ENCODE peak calls at places on chromosomes 4 and X, in five cellular contexts. P, L, N, A and S are unnamed samples.

GRCh38 chr4:169208516-169208915 is 62.2 kb downstream of the SH3RF1 start:
- DNase-seq in P (no peak), A (no peak), L (no peak), N (no peak), S (no peak)

GRCh38 chr4:42341518-42342026 is 55.7 kb upstream of the SHISA3 start:
- DNase-seq in P (no peak), A (no peak), N (no peak), L (no peak), S (no peak)

GRCh38 chrX:109190542-109190941 is 291.3 kb downstream of the GUCY2F start:
- DNase-seq in P (no peak), N (no peak), L (no peak), A (no peak), S (no peak)

GRCh38 chr4:38788327-38788726 is 5.5 kb upstream of the TLR10 start:
- DNase-seq in A (no peak), P (no peak), L (no peak), N (no peak), S (no peak)

GRCh38 chr4:20106926-20107325 is 144.8 kb upstream of the SLIT2 start:
- DNase-seq in P (no peak), N (no peak), A (no peak), L (no peak), S (no peak)

GRCh38 chr4:47118192-47118879 is 87.0 kb downstream of the GABRB1 start:
- DNase-seq in P (no peak), L (no peak), A (no peak), N (no peak), S (no peak)

GRCh38 chr4:169640261-169640880 is 20.0 kb downstream of the CLCN3 start:
- DNase-seq in N (no peak), A (no peak), L (no peak), P (no peak), S (no peak)

GRCh38 chr4:165464813-165465381 is 86.1 kb downstream of the CPE start:
- DNase-seq in P (peak; percentile 22), L (no peak), A (no peak), N (no peak), S (no peak)

GRCh38 chr4:57102050-57102564 is 8.1 kb downstream of the IGFBP7 start:
- DNase-seq in A (no peak), P (peak; percentile 75), N (no peak), L (no peak), S (no peak)

GRCh38 chr4:187491959-187492358 is 503.6 kb upstream of the ZFP42 start:
- DNase-seq in A (no peak), L (no peak), P (no peak), N (no peak), S (no peak)

GRCh38 chrX:111100191-111100590 is 4.2 kb downstream of the PAK3 start:
- DNase-seq in N (peak; percentile 65), P (peak; percentile 26), L (peak; percentile 21), A (no peak), S (no peak)

GRCh38 chrX:82816572-82816971 is 691.5 kb upstream of the POU3F4 start:
- DNase-seq in P (no peak), N (no peak), L (no peak), A (no peak), S (no peak)

GRCh38 chr4:180617203-180617602 is 1626.0 kb upstream of the TENM3 start:
- DNase-seq in A (no peak), P (no peak), L (no peak), N (no peak), S (no peak)

GRCh38 chr4:30553721-30554120 is 166.4 kb upstream of the PCDH7 start:
- DNase-seq in L (no peak), N (no peak), P (no peak), A (no peak), S (no peak)

GRCh38 chr4:26024079-26024478 is 110.1 kb downstream of the SMIM20 start:
- DNase-seq in P (no peak), A (no peak), L (no peak), N (no peak), S (no peak)

GRCh38 chr4:88007304-88008132 is at the start of gene PKD2:
- DNase-seq in N (peak; percentile 77), P (peak; percentile 87), A (peak; percentile 96), L (peak; percentile 72), S (peak; percentile 61)

GRCh38 chrX:124737771-124738170 is 391.4 kb downstream of the SH2D1A start:
- DNase-seq in P (no peak), L (no peak), A (no peak), N (peak; percentile 28), S (no peak)

GRCh38 chr4:78645853-78646757 is 94.5 kb downstream of the ANXA3 start:
- DNase-seq in P (peak; percentile 80), L (no peak), N (no peak), A (no peak), S (no peak)

GRCh38 chr4:13484045-13484748 is at the start of gene RAB28:
- DNase-seq in P (peak; percentile 96), L (peak; percentile 94), A (peak; percentile 99), N (peak; percentile 93), S (peak; percentile 93)

GRCh38 chrX:136816970-136817369 is 36.2 kb upstream of the ARHGEF6 start:
- DNase-seq in L (no peak), N (no peak), P (no peak), A (no peak), S (no peak)

GRCh38 chr4:5888706-5889696 is 3.9 kb downstream of the CRMP1 start:
- DNase-seq in A (no peak), L (no peak), P (no peak), N (no peak), S (no peak)

GRCh38 chr4:5205981-5206380 is 154.7 kb downstream of the STK32B start:
- DNase-seq in A (no peak), L (no peak), N (no peak), P (no peak), S (no peak)

GRCh38 chrX:49053223-49054072 is 5.4 kb upstream of the CCDC120 start:
- DNase-seq in P (peak; percentile 71), N (peak; percentile 79), L (peak; percentile 66), A (peak; percentile 85), S (peak; percentile 35)

GRCh38 chr4:4408132-4408523 is 21.2 kb downstream of the NSG1 start:
- DNase-seq in L (no peak), N (no peak), A (peak; percentile 62), P (no peak), S (no peak)

GRCh38 chr4:53676402-53676871 is 85.2 kb upstream of the LNX1 start:
- DNase-seq in A (no peak), P (peak; percentile 45), L (no peak), N (no peak), S (no peak)

GRCh38 chr4:32161382-32161781 is 1441.2 kb downstream of the PCDH7 start:
- DNase-seq in N (no peak), A (no peak), L (no peak), P (no peak), S (no peak)

DNA sequence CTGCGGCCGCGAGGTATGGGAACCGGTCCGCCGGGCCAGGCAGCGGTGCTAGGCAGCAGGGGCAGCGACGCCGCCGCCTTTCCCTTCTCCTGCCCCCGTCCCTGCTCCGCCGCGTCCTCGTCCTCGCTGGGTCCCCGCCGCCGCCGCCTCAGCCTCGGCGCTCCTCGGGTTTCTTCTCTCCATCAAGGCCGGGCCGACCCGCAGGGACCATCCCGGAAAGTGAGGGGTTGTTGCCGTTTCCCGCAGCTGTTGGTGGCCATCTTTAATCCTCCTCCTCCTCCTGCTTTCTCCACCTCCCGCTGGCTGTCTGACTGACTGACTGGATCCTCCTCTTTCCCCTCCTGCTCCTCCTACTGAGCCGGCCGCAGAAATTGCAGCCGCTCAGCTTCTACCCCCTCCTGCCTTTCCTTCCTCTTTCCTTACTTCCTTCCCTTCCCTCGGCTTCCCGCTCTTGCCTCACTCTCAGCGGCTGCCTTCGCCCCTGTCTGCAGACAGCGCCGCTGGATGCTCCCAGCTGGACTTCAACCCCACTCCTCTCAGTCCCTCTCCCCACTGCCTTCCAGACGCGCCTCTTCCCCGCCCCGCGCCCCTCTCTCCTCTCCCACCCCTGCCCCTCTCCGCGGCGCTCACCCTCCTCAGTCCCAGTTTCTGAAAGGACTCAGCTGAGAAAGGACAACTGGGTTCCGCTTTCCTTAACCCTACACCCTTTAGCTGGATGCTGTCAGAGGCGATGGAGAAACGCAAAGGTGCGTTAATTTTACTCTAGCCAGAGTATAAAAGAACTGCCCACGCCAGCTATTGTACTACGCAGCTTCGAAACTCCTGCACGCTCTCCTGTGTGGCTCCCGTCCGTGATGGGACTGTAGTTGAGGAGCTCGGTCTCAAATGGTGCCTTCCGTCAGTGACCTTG is at the start of gene WDFY3:
- DNase-seq in A (peak; percentile 93), N (peak; percentile 90), L (peak; percentile 67), P (peak; percentile 87), S (no peak)
- TF ChIP-seq CTCF in A (no peak), N (no peak), L (no peak), P (no peak), S (no peak)

GRCh38 chr4:929096-929765 is 2.9 kb downstream of the GAK start:
- DNase-seq in L (no peak), N (no peak), P (peak; percentile 10), A (no peak), S (no peak)
- TF ChIP-seq CTCF in L (no peak), N (no peak), P (no peak), A (no peak), S (no peak)

DNA sequence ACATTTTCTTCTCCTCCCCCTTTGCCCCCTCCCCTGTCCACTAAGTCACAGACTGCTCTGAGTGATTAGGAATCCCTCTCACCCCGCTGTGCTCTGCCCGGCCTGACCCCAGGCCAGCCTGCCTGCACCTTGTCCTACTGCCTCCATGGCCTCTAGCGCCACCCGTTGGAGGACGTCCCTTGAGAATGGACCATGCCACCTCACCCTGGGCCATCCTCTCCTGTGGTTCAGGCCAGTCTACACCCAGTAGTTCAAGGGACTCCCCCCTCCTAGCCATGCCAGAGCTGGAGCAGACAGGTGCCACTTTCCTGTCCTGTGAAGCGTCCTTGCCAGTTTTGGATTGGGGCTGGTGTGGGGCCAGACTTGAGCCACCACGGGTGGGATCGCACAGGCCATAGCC is 9.7 kb upstream of the IRAK1 start:
- DNase-seq in L (no peak), N (no peak), A (no peak), P (no peak), S (no peak)
- TF ChIP-seq CTCF in L (no peak), N (peak; percentile 17), A (no peak), P (no peak), S (no peak)

GRCh38 chr4:173317003-173317402 is 17.2 kb downstream of the HMGB2 start:
- DNase-seq in N (peak; percentile 51), P (no peak), A (no peak), L (peak; percentile 33), S (no peak)

GRCh38 chr4:173314715-173315114 is 19.4 kb downstream of the HMGB2 start:
- DNase-seq in P (no peak), N (no peak), L (no peak), A (no peak), S (no peak)

GRCh38 chr4:173316060-173316459 is 18.1 kb downstream of the HMGB2 start:
- DNase-seq in N (no peak), L (no peak), P (no peak), A (no peak), S (no peak)

GRCh38 chr4:173319696-173320095 is 14.5 kb downstream of the HMGB2 start:
- DNase-seq in A (no peak), L (no peak), P (no peak), N (no peak), S (no peak)

DNA sequence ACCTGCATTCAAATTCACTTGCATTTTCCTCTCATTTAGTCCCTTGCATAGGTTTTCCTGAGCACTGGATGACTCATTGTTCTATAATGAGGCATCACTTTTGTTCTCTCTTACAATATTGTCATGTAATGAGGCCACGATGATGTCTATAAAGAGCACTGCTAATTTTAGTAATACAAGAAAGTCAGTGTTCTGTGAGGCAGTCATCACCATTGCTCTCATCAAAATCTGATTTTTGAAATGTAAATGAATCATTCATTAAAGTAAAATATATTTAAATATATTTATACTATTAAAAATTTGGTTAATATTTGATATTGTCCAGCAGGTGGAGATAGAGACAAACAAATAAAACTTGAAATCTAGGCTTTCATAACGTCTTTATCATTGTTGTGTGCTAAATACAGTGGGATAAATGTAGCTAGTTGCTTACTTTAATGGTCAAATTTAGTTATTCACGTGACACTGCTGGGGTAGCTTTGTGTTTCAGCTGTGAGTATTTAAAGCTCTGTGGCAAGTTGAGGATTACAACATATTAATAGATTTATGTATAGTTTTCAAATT is 15.4 kb downstream of the HMGB2 start:
- DNase-seq in L (no peak), A (no peak), P (no peak), N (no peak), S (no peak)
- TF ChIP-seq CTCF in L (peak; percentile 73), A (peak; percentile 29), P (no peak), N (peak; percentile 59), S (peak; percentile 48)